ENCODE peak calls at places on chromosomes 5 and 9, in eight cellular contexts. Z is fibroblast of mammary gland, I is astrocyte of the spinal cord, N is cardiac muscle cell, Q is prostate gland, C is psoas muscle, P is tibial artery, B is sigmoid colon. E is an unnamed sample.

GRCh38 chr5:43155394-43156096 is 34.8 kb downstream of the ZNF131 start:
- DNase-seq in Z (no peak), I (no peak), N (peak), Q (no peak), C (no peak), P (no peak), B (no peak), E (no peak)

GRCh38 chr5:36703245-36703860 is 96.9 kb downstream of the SLC1A3 start:
- DNase-seq in Z (peak), I (no peak), N (no peak), Q (no peak), C (peak), P (no peak), B (no peak), E (no peak)

GRCh38 chr9:75889977-75890540 is 414 bp upstream of the PCSK5 start:
- DNase-seq in Z (peak), I (no peak), N (peak), Q (peak), C (peak), P (peak), B (peak), E (peak)

GRCh38 chr5:37615184-37615583 is 224.7 kb downstream of the GDNF start:
- DNase-seq in Z (peak), I (peak), N (no peak), Q (no peak), C (no peak), P (no peak), B (no peak), E (no peak)

GRCh38 chr5:78886650-78887230 is 98.4 kb downstream of the ARSB start:
- DNase-seq in Z (peak), I (peak), N (no peak), Q (no peak), C (no peak), P (no peak), B (no peak), E (no peak)

GRCh38 chr9:109520475-109521132 is 22.5 kb upstream of the PTPN3 start:
- DNase-seq in Z (peak), I (peak), N (peak), Q (peak), C (no peak), P (peak), B (no peak), E (peak)

GRCh38 chr5:132008961-132009680 is 2.3 kb downstream of the ACSL6 start:
- DNase-seq in Z (no peak), I (no peak), N (no peak), Q (no peak), C (peak), P (peak), B (peak), E (no peak)

GRCh38 chr9:33101104-33101951 is 24.9 kb upstream of the SMU1 start:
- DNase-seq in Z (peak), I (peak), N (no peak), Q (no peak), C (peak), P (no peak), B (no peak), E (no peak)

GRCh38 chr5:1975406-1975715 is 92.6 kb upstream of the IRX4 start:
- DNase-seq in Z (no peak), I (no peak), N (no peak), Q (peak), C (no peak), P (no peak), B (no peak), E (peak)

GRCh38 chr5:40276426-40277102 is 403.2 kb upstream of the PTGER4 start:
- DNase-seq in Z (no peak), I (no peak), N (no peak), Q (no peak), C (no peak), P (no peak), B (no peak), E (no peak)

GRCh38 chr9:76115982-76116646 is 225.6 kb downstream of the PCSK5 start:
- DNase-seq in Z (no peak), I (no peak), N (no peak), Q (no peak), C (no peak), P (no peak), B (no peak), E (no peak)

GRCh38 chr5:113195726-113196125 is 219.1 kb downstream of the DCP2 start:
- DNase-seq in Z (no peak), I (no peak), N (no peak), Q (no peak), C (no peak), P (no peak), B (no peak), E (no peak)

GRCh38 chr9:24516463-24516862 is 29.2 kb downstream of the IZUMO3 start:
- DNase-seq in Z (no peak), I (peak), N (no peak), Q (no peak), C (no peak), P (no peak), B (no peak), E (no peak)

GRCh38 chr5:89204766-89205165 is 321.8 kb upstream of the MEF2C start:
- DNase-seq in Z (peak), I (peak), N (no peak), Q (no peak), C (no peak), P (no peak), B (no peak), E (no peak)

GRCh38 chr5:87109749-87110148 is 157.9 kb upstream of the RASA1 start:
- DNase-seq in Z (no peak), I (no peak), N (no peak), Q (no peak), C (no peak), P (no peak), B (no peak), E (no peak)

GRCh38 chr5:159817262-159818029 is 98.8 kb upstream of the ADRA1B start:
- DNase-seq in Z (peak), I (no peak), N (no peak), Q (no peak), C (no peak), P (no peak), B (no peak), E (no peak)

GRCh38 chr9:122095010-122095767 is 2.1 kb upstream of the TTLL11 start:
- DNase-seq in Z (peak), I (peak), N (peak), Q (peak), C (no peak), P (peak), B (peak), E (peak)

GRCh38 chr5:126888180-126888579 is 111.2 kb downstream of the LMNB1 start:
- DNase-seq in Z (no peak), I (no peak), N (no peak), Q (no peak), C (no peak), P (no peak), B (no peak), E (no peak)

GRCh38 chr9:69136185-69136584 is 37.9 kb upstream of the TJP2 start:
- DNase-seq in Z (no peak), I (no peak), N (no peak), Q (no peak), C (no peak), P (no peak), B (no peak), E (no peak)

GRCh38 chr5:56326116-56326515 is 93.0 kb upstream of the ANKRD55 start:
- DNase-seq in Z (no peak), I (no peak), N (no peak), Q (no peak), C (no peak), P (no peak), B (no peak), E (no peak)

GRCh38 chr5:74596930-74597329 is 43.6 kb downstream of the ENC1 start:
- DNase-seq in Z (no peak), I (peak), N (peak), Q (no peak), C (no peak), P (no peak), B (no peak), E (no peak)

GRCh38 chr5:72498284-72498683 is 8.9 kb downstream of the ZNF366 start:
- DNase-seq in Z (peak), I (peak), N (no peak), Q (no peak), C (no peak), P (no peak), B (no peak), E (no peak)

GRCh38 chr5:72503888-72504491 is 3.2 kb downstream of the ZNF366 start:
- DNase-seq in Z (peak), I (peak), N (no peak), Q (no peak), C (no peak), P (no peak), B (no peak), E (no peak)

GRCh38 chr5:72499730-72500129 is 7.5 kb downstream of the ZNF366 start:
- DNase-seq in Z (no peak), I (no peak), N (no peak), Q (no peak), C (peak), P (no peak), B (no peak), E (no peak)

GRCh38 chr5:72499090-72499489 is 8.1 kb downstream of the ZNF366 start:
- DNase-seq in Z (no peak), I (no peak), N (no peak), Q (no peak), C (no peak), P (no peak), B (no peak), E (no peak)

GRCh38 chr5:72501475-72501874 is 5.7 kb downstream of the ZNF366 start:
- DNase-seq in Z (no peak), I (peak), N (no peak), Q (no peak), C (no peak), P (no peak), B (no peak), E (no peak)
- H3K4me3 ChIP-seq in Z (no peak), I (no peak), N (no peak), Q (no peak), C (no peak), P (no peak), B (no peak), E (no peak)

DNA sequence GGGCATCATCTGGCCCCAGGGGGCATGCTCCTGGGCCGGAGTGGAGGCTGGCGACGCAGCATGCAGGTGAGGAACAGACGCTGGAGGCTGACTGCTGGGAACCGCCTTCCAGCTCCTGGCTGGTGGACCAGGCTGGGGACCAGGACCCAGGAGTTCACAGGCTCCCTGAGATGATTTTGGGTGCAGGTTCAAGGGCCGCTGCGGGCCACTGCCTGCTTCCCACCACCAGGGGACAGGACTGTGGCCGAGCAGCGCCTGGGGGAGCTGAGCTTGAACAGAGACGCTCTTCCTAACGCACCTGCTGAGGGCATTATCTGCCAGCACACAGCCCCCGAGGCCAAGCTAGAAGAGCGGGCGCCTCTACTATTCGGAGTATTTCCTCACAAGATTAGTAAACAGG is 132.1 kb upstream of the RAPGEF1 start:
- DNase-seq in Z (no peak), I (no peak), N (no peak), Q (no peak), C (peak), P (no peak), B (no peak), E (no peak)
- TF ChIP-seq CTCF in Z (peak), I (peak), N (peak), Q (no peak), C (no peak), P (no peak), B (no peak), E (peak)

DNA sequence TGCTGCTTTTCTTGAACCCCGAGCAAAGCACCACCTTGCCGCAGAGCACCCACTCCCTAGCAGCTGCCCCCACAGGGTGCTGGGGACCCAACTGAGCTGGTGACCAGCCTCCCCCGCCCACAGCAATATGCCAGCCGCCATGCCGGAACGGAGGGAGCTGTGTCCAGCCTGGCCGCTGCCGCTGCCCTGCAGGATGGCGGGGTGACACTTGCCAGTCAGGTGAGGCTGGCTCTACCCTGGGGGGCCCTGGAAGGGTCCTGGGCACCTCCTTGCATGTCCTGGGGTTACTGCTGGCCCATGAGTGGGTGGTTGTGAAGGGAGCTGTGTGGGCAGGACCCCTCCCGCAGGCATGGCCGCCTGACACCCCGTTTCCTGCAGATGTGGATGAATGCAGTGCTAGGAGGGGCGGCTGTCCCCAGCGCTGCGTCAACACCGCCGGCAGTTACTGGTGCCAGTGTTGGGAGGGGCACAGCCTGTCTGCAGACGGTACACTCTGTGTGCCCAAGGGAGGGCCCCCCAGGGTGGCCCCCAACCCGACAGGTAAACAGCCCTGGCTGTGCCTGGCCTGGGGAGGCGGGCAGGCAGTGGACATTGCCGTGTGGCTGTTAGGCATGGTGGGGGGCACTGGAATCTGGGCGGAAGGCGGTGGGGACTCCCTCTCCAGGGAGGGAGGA is 7.2 kb downstream of the EGFL7 start:
- DNase-seq in Z (no peak), I (no peak), N (no peak), Q (no peak), C (no peak), P (no peak), B (no peak), E (no peak)
- H3K4me3 ChIP-seq in Z (no peak), I (no peak), N (no peak), Q (no peak), C (peak), P (peak), B (no peak), E (no peak)

GRCh38 chr9:137441935-137442321 is 771 bp upstream of the ENTPD8 start:
- DNase-seq in Z (no peak), I (no peak), N (no peak), Q (no peak), C (no peak), P (no peak), B (no peak), E (no peak)

GRCh38 chr9:137445930-137446431 is 4.8 kb upstream of the ENTPD8 start:
- DNase-seq in Z (peak), I (no peak), N (no peak), Q (no peak), C (peak), P (no peak), B (no peak), E (no peak)

GRCh38 chr9:137446851-137447471 is 5.8 kb upstream of the ENTPD8 start:
- DNase-seq in Z (peak), I (no peak), N (no peak), Q (no peak), C (peak), P (no peak), B (no peak), E (no peak)

GRCh38 chr9:137445275-137445807 is 4.2 kb upstream of the ENTPD8 start:
- DNase-seq in Z (peak), I (peak), N (peak), Q (peak), C (peak), P (peak), B (peak), E (no peak)

GRCh38 chr9:137444106-137444790 is 3.1 kb upstream of the ENTPD8 start:
- DNase-seq in Z (no peak), I (no peak), N (no peak), Q (no peak), C (peak), P (no peak), B (no peak), E (no peak)
- TF ChIP-seq CTCF in Z (no peak), I (no peak), N (no peak), Q (no peak), C (no peak), P (no peak), B (no peak), E (no peak)

GRCh38 chr5:10762776-10763500 is 1.9 kb upstream of the DAP start:
- DNase-seq in Z (no peak), I (no peak), N (no peak), Q (peak), C (no peak), P (no peak), B (no peak), E (no peak)
- H3K4me3 ChIP-seq in Z (no peak), I (no peak), N (no peak), Q (no peak), C (no peak), P (no peak), B (no peak), E (no peak)

DNA sequence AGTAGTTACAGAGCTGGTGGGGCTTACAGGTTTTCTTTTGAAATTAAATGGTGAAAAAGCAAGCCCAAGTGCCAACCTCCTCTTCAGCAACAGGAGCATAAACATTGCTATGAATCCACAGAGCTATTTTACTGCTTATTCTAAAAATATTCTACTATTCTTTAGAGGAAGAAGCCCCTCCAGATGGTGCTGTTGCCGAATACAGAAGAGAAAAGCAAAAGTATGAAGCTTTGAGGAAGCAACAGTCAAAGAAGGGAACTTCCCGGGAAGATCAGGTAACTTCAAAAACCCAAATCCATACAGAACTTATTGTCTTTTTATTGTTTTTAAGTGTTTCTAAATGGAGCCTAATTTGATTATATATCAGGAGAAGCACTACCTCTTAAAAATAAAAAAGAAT is 202.8 kb downstream of the CWC27 start:
- DNase-seq in Z (peak), I (peak), N (no peak), Q (no peak), C (no peak), P (no peak), B (no peak), E (no peak)
- TF ChIP-seq CTCF in Z (peak), I (peak), N (peak), Q (no peak), C (no peak), P (no peak), B (no peak), E (no peak)

DNA sequence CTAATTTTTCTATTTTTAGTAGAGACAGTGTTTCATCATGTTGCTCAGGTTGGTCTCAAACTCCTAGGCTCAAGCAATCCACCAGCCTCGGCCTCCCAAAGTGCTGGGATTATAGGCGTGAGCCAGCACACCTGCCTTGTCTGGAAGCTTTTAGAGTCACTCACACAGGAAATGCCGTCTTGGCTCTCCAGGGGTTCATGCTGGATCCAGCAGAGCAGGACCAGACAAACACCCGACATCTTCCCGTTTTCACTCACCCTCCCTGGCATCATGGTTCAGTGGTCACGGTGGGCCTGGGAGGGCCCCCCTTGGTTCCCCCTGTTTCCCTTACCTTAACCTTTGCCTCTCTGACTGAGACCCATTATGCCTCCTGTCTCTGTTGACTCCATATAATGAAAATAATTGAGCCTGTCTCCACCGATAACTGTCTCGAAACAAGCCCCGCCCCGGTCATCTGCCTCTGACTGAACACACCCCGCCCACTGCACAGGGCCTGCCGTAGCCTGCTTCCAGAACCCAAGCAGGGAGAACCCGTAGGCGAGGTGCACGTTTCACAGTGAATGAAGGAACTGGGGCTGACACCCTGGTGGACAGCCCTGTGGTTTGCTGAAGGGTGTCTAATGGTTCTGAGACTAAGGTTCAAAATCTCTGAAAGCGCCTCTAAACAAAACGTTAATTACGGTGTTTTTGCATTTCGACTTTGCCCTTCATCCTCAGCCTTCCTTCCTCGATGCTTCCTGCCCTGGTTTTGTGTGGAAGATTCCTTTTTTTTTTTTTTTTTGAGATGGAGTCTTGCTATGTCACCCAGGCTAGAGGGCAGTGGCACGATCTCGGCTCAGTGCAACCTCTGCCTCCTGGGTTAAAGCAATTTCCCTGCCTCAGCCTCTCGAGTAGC is 39.7 kb upstream of the SPRY4 start:
- DNase-seq in Z (no peak), I (no peak), N (no peak), Q (peak), C (peak), P (peak), B (peak), E (no peak)
- H3K4me3 ChIP-seq in Z (no peak), I (no peak), N (no peak), Q (no peak), C (peak), P (no peak), B (no peak), E (no peak)

DNA sequence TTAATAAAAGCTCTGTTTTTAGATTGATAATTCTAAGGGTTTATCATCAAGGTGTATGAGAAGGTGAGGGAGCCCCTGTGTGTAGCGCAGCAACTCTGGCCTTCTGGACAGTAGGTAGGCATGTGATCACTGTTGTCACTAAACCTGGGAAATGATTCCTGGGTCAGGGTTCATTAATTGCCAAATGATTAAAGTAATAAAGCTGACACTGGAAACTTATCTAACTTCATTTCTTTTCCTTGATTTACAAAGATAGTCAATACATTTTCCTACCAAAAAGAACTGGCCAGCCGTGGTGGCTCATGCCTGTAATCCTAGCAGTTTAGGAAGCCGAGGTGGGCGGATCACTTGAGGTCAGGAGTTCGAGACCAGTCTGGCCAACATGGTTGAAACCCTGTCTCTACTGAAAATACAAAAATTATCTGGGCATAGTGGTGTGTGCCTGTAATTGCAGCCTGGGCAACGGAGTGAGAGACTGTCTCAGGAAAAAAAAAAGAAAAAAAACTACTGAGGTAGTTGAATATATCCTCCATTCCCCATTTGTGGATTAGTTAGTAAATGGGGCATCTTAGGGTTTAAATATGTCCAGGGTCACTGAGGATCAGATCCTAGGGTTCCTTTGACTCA is 2.4 kb downstream of the EHMT1 start:
- DNase-seq in Z (peak), I (no peak), N (no peak), Q (no peak), C (no peak), P (no peak), B (no peak), E (no peak)
- TF ChIP-seq CTCF in Z (peak), I (peak), N (peak), Q (no peak), C (peak), P (peak), B (peak), E (peak)

GRCh38 chr5:65262590-65263189 is 219.0 kb downstream of the ADAMTS6 start:
- DNase-seq in Z (peak), I (peak), N (peak), Q (no peak), C (no peak), P (no peak), B (no peak), E (no peak)
- H3K4me3 ChIP-seq in Z (no peak), I (no peak), N (no peak), Q (no peak), C (no peak), P (peak), B (no peak), E (no peak)

GRCh38 chr5:125266106-125266505 is 519.7 kb upstream of the ZNF608 start:
- DNase-seq in Z (no peak), I (no peak), N (no peak), Q (no peak), C (no peak), P (no peak), B (no peak), E (no peak)
- TF ChIP-seq CTCF in Z (no peak), I (no peak), N (no peak), Q (no peak), C (no peak), P (no peak), B (no peak), E (no peak)